ENCODE peak calls at places on chromosomes 11 and 22, in five cellular contexts. Y is A549, Z is SK-N-SH, A is HCT116, Q is WTC11. D is an unnamed sample.

GRCh38 chr11:33624082-33624481 is 76.5 kb downstream of the C11orf91 start:
- DNase-seq in Y (no peak), Z (no peak), A (no peak), Q (no peak), D (no peak)

GRCh38 chr11:107916671-107917241 is 11.5 kb upstream of the RAB39A start:
- DNase-seq in Y (no peak), Z (no peak), A (no peak), Q (peak), D (peak)

GRCh38 chr11:66340596-66341501 is 4.1 kb downstream of the BRMS1 start:
- DNase-seq in Y (no peak), Z (peak), A (no peak), Q (no peak), D (no peak)

GRCh38 chr22:45754822-45755221 is 83.2 kb downstream of the ATXN10 start:
- DNase-seq in Y (no peak), Z (no peak), A (no peak), Q (no peak), D (no peak)

GRCh38 chr11:124717786-124718634 is 21.7 kb upstream of the NRGN start:
- DNase-seq in Y (no peak), Z (peak), A (no peak), Q (peak), D (peak)

GRCh38 chr11:64001552-64002427 is 15.6 kb downstream of the OTUB1 start:
- DNase-seq in Y (no peak), Z (peak), A (no peak), Q (no peak), D (no peak)

GRCh38 chr11:129380413-129380812 is 4.8 kb downstream of the BARX2 start:
- DNase-seq in Y (no peak), Z (no peak), A (no peak), Q (no peak), D (no peak)

GRCh38 chr11:70491696-70492472 is 93.6 kb downstream of the CTTN start:
- DNase-seq in Y (no peak), Z (no peak), A (no peak), Q (no peak), D (no peak)

GRCh38 chr11:58067685-58068084 is 36.9 kb downstream of the OR6Q1 start:
- DNase-seq in Y (no peak), Z (no peak), A (no peak), Q (no peak), D (no peak)

GRCh38 chr11:60788401-60789110 is 3.4 kb downstream of the MS4A10 start:
- DNase-seq in Y (no peak), Z (no peak), A (no peak), Q (no peak), D (no peak)

GRCh38 chr11:108543316-108543955 is 45.3 kb upstream of the POGLUT3 start:
- DNase-seq in Y (no peak), Z (no peak), A (no peak), Q (no peak), D (no peak)

GRCh38 chr22:42300286-42301071 is 30.0 kb upstream of the TCF20 start:
- DNase-seq in Y (no peak), Z (no peak), A (no peak), Q (no peak), D (no peak)

GRCh38 chr11:75814686-75815344 is at the start of gene UVRAG:
- DNase-seq in Y (peak), Z (peak), A (peak), Q (peak), D (peak)

GRCh38 chr11:122772945-122773344 is 65.4 kb upstream of the CRTAM start:
- DNase-seq in Y (peak), Z (no peak), A (no peak), Q (no peak), D (no peak)

GRCh38 chr11:30106782-30107181 is 90.0 kb upstream of the KCNA4 start:
- DNase-seq in Y (no peak), Z (no peak), A (no peak), Q (no peak), D (no peak)

GRCh38 chr22:36611241-36611976 is 82.4 kb upstream of the EIF3D start:
- DNase-seq in Y (no peak), Z (no peak), A (no peak), Q (no peak), D (no peak)

GRCh38 chr11:12842933-12843636 is 166.0 kb upstream of the RASSF10 start:
- DNase-seq in Y (no peak), Z (peak), A (no peak), Q (no peak), D (no peak)

GRCh38 chr22:20859615-20860014 is 808 bp downstream of the SNAP29 start:
- DNase-seq in Y (no peak), Z (no peak), A (no peak), Q (no peak), D (no peak)

GRCh38 chr11:65279713-65280459 is 18.1 kb downstream of the POLA2 start:
- DNase-seq in Y (peak), Z (no peak), A (peak), Q (no peak), D (peak)

GRCh38 chr22:39437836-39438704 is 18.7 kb upstream of the MGAT3 start:
- DNase-seq in Y (no peak), Z (no peak), A (no peak), Q (no peak), D (no peak)

GRCh38 chr22:17198188-17199130 is 20.8 kb downstream of the ADA2 start:
- DNase-seq in Y (no peak), Z (no peak), A (no peak), Q (peak), D (no peak)

GRCh38 chr22:20192293-20192971 is 41.6 kb upstream of the CCDC188 start:
- DNase-seq in Y (no peak), Z (no peak), A (no peak), Q (no peak), D (no peak)

GRCh38 chr22:44354288-44354687 is 41.5 kb upstream of the SHISAL1 start:
- DNase-seq in Y (no peak), Z (no peak), A (no peak), Q (no peak), D (no peak)
- TF ChIP-seq MAX in Y (no peak), Z (no peak), A (no peak), Q (no peak), D (no peak)

GRCh38 chr11:10329935-10330334 is 25.1 kb downstream of the ADM start:
- DNase-seq in Y (no peak), Z (no peak), A (no peak), Q (no peak), D (no peak)
- TF ChIP-seq MAX in Y (no peak), Z (no peak), A (no peak), Q (no peak), D (no peak)

DNA sequence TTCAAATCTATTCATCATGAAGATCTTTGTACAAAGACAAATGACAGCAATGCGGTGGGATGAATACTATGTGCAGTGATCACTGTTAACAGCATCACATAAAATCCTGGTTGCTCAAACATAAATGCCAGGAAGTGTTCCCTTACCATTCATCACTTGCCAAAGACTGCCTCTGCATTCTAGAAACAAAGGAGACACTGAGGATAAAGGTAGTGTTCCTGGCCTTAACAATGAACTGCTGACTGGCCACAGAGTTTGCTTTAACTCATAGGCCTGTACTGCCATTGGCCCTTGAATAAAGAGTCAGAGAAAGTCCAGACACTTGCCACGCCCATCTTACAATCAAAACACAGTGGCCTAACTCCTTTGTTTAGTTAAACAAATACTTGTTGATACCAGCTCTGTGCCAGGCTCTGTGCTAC is 29.5 kb downstream of the C2CD3 start:
- DNase-seq in Y (no peak), Z (no peak), A (no peak), Q (peak), D (peak)
- TF ChIP-seq MAX in Y (no peak), Z (no peak), A (no peak), Q (no peak), D (no peak)

DNA sequence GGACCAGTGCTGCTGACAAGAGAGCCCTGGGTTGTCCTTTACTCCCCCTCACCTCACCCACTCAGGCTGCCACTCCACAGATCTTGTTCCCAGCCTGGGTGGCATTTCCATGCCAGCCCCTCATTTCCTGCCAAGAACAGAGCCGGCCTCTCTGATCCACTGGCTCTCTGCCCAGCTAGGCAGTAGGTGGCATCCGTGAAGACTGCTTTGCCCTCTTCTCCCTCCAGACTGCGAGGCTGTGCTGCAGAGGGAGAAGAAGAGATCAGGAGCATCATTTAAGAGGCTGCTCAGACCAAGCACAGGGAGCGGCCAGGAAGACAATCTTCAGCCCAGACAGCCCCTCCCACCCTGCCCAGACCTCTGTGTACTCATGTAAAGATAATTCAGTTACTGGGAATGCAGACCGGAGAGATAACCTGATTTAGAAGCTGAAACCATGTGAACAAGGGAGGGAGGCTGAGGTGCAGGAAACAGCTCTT is 126.9 kb upstream of the NCAM1 start:
- DNase-seq in Y (no peak), Z (peak), A (no peak), Q (no peak), D (no peak)
- TF ChIP-seq MAX in Y (no peak), Z (no peak), A (no peak), Q (no peak), D (no peak)

GRCh38 chr22:48137640-48138039 is 1375.2 kb downstream of the TBC1D22A start:
- DNase-seq in Y (no peak), Z (no peak), A (no peak), Q (no peak), D (no peak)
- TF ChIP-seq MAX in Y (peak), Z (no peak), A (no peak), Q (no peak), D (no peak)

D was measured in HepG2.